ENCODE peak calls at places on chromosomes 6 and 20, in nine cellular contexts. D is astrocyte of the spinal cord, R is GM23338, I is osteoblast, Z is cardiac muscle cell, A is A549, Q is hepatocyte, P is glutamatergic neuron, M is SK-N-SH. V is an unnamed sample.

GRCh38 chr6:159217595-159218275 is 48.5 kb downstream of the FNDC1 start:
- DNase-seq in D (peak), R (peak), I (peak), Z (peak), A (peak), Q (peak), P (peak), M (peak), V (no peak)

GRCh38 chr6:87968435-87969278 is 79.0 kb upstream of the SPACA1 start:
- DNase-seq in D (peak), R (peak), I (no peak), Z (peak), A (no peak), Q (peak), P (peak), M (peak), V (no peak)

GRCh38 chr6:44646355-44646754 is 258.8 kb downstream of the CDC5L start:
- DNase-seq in D (peak), R (no peak), I (peak), Z (no peak), A (no peak), Q (no peak), P (no peak), M (no peak), V (no peak)

GRCh38 chr20:23156170-23156841 is 70.2 kb upstream of the CD93 start:
- DNase-seq in D (peak), R (no peak), I (peak), Z (no peak), A (peak), Q (no peak), P (no peak), M (no peak), V (peak)

GRCh38 chr6:46276571-46277142 is 105.9 kb upstream of the ENPP5 start:
- DNase-seq in D (no peak), R (no peak), I (no peak), Z (no peak), A (no peak), Q (no peak), P (no peak), M (no peak), V (no peak)

GRCh38 chr6:111804627-111805235 is 68.5 kb downstream of the FYN start:
- DNase-seq in D (peak), R (no peak), I (peak), Z (no peak), A (no peak), Q (peak), P (no peak), M (no peak), V (no peak)

GRCh38 chr20:53021934-53022333 is 49.8 kb downstream of the TSHZ2 start:
- DNase-seq in D (no peak), R (no peak), I (no peak), Z (no peak), A (no peak), Q (no peak), P (no peak), M (no peak), V (no peak)

GRCh38 chr6:33430991-33431879 is 11.4 kb downstream of the SYNGAP1 start:
- DNase-seq in D (peak), R (peak), I (peak), Z (peak), A (peak), Q (peak), P (peak), M (peak), V (no peak)

GRCh38 chr6:74826318-74826717 is 379.5 kb downstream of the COL12A1 start:
- DNase-seq in D (no peak), R (no peak), I (no peak), Z (no peak), A (no peak), Q (no peak), P (no peak), M (no peak), V (no peak)

GRCh38 chr6:107704377-107705013 is 119.6 kb downstream of the SCML4 start:
- DNase-seq in D (peak), R (peak), I (peak), Z (peak), A (peak), Q (peak), P (no peak), M (peak), V (peak)

GRCh38 chr6:111326563-111326962 is 156.5 kb downstream of the REV3L start:
- DNase-seq in D (no peak), R (no peak), I (no peak), Z (no peak), A (no peak), Q (no peak), P (no peak), M (no peak), V (no peak)

GRCh38 chr6:45199554-45199953 is 128.6 kb upstream of the RUNX2 start:
- DNase-seq in D (no peak), R (no peak), I (no peak), Z (no peak), A (no peak), Q (no peak), P (no peak), M (no peak), V (no peak)

GRCh38 chr20:5482791-5483190 is 166.0 kb upstream of the PROKR2 start:
- DNase-seq in D (no peak), R (no peak), I (no peak), Z (no peak), A (no peak), Q (no peak), P (no peak), M (no peak), V (no peak)

GRCh38 chr6:66478705-66479104 is 771.7 kb upstream of the EYS start:
- DNase-seq in D (no peak), R (no peak), I (no peak), Z (no peak), A (no peak), Q (no peak), P (no peak), M (no peak), V (no peak)

GRCh38 chr6:134361011-134361410 is 43.1 kb upstream of the SGK1 start:
- DNase-seq in D (no peak), R (no peak), I (no peak), Z (no peak), A (no peak), Q (no peak), P (no peak), M (no peak), V (no peak)

GRCh38 chr6:151998784-151999183 is 191.3 kb downstream of the ESR1 start:
- DNase-seq in D (no peak), R (no peak), I (no peak), Z (no peak), A (no peak), Q (no peak), P (no peak), M (no peak), V (no peak)

GRCh38 chr6:34385793-34386195 is 6.7 kb downstream of the NUDT3 start:
- DNase-seq in D (no peak), R (no peak), I (no peak), Z (no peak), A (no peak), Q (no peak), P (no peak), M (no peak), V (no peak)

GRCh38 chr6:74070091-74070490 is 374.1 kb downstream of the CD109 start:
- DNase-seq in D (no peak), R (no peak), I (peak), Z (no peak), A (no peak), Q (no peak), P (no peak), M (no peak), V (no peak)

GRCh38 chr6:431986-432385 is 40.4 kb downstream of the IRF4 start:
- DNase-seq in D (peak), R (no peak), I (no peak), Z (no peak), A (no peak), Q (no peak), P (no peak), M (no peak), V (no peak)

GRCh38 chr20:103456-103855 is 16.0 kb downstream of the DEFB125 start:
- DNase-seq in D (no peak), R (no peak), I (no peak), Z (no peak), A (no peak), Q (no peak), P (no peak), M (no peak), V (no peak)

GRCh38 chr6:55293116-55293515 is 34.2 kb upstream of the GFRAL start:
- DNase-seq in D (peak), R (peak), I (no peak), Z (peak), A (peak), Q (peak), P (no peak), M (no peak), V (no peak)

GRCh38 chr6:135270676-135271536 is 89.8 kb downstream of the MYB start:
- DNase-seq in D (no peak), R (peak), I (no peak), Z (no peak), A (no peak), Q (peak), P (no peak), M (no peak), V (no peak)

GRCh38 chr6:14983599-14984296 is 262.1 kb upstream of the JARID2 start:
- DNase-seq in D (no peak), R (no peak), I (no peak), Z (no peak), A (no peak), Q (no peak), P (no peak), M (no peak), V (no peak)

GRCh38 chr20:25987073-25987927 is 290.6 kb upstream of the ZNF337 start:
- DNase-seq in D (peak), R (peak), I (peak), Z (peak), A (peak), Q (peak), P (peak), M (peak), V (peak)
- TF ChIP-seq CTCF in D (peak), R (peak), I (peak), Z (peak), A (peak), Q (peak), P (no peak), M (peak), V (no peak)

GRCh38 chr6:131063028-131063763 is at the start of gene EPB41L2:
- DNase-seq in D (peak), R (peak), I (peak), Z (peak), A (peak), Q (peak), P (peak), M (peak), V (no peak)
- TF ChIP-seq CTCF in D (no peak), R (no peak), I (no peak), Z (no peak), A (no peak), Q (no peak), P (peak), M (peak), V (peak)

GRCh38 chr6:31654574-31655348 is 933 bp upstream of the APOM start:
- DNase-seq in D (no peak), R (no peak), I (no peak), Z (no peak), A (no peak), Q (no peak), P (no peak), M (no peak), V (no peak)

GRCh38 chr6:31657406-31658157 is 1.9 kb downstream of the APOM start:
- DNase-seq in D (no peak), R (no peak), I (no peak), Z (no peak), A (no peak), Q (no peak), P (no peak), M (no peak), V (no peak)

GRCh38 chr6:31655349-31656237 is at the start of gene APOM:
- DNase-seq in D (no peak), R (no peak), I (no peak), Z (no peak), A (no peak), Q (peak), P (no peak), M (no peak), V (no peak)

GRCh38 chr6:31651602-31652191 is 764 bp downstream of the BAG6 start:
- DNase-seq in D (no peak), R (peak), I (peak), Z (peak), A (peak), Q (peak), P (peak), M (peak), V (no peak)

DNA sequence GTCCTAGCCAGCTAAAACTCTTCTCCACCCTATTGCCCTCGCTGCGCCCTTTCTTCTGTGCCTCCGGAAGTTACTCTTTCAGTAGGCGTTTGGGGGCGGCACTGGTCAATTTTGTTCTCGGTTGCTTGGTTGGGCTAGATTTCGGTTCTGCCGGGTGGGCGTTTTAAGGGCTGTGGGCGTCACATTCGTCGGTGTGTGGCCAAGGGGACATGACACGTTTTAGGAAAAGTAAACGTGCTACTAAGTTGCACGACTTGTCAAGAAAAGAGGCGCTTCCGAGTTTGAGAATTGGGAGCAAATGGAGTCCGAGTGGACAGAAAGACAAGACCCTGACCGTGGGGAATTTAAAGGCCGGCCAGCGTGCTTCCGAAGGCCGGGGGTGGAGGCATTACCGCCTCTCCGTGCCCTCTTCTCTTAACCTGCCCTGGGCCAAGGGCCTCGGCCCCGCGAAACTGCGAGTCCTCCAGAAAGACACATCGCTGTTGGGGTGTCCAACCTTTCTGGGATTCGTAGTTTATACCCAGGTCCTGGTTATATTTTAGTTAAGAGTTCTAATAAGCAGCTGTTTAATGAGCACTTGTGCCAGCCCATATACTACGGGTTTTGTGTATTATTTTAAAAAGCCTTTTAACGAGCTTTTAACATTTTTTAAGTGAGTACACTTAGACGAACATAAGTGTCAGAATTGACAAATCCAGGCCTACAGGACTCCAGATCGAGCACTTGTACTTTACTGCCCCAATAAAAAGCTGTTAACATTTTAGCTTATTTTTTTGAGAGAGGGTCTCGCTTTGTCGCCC is 664 bp upstream of the BAG6 start:
- DNase-seq in D (no peak), R (peak), I (peak), Z (peak), A (no peak), Q (peak), P (peak), M (peak), V (no peak)
- TF ChIP-seq CTCF in D (no peak), R (peak), I (peak), Z (peak), A (no peak), Q (peak), P (no peak), M (no peak), V (no peak)

GRCh38 chr20:57507477-57507876 is 17.5 kb downstream of the CTCFL start:
- DNase-seq in D (peak), R (no peak), I (no peak), Z (no peak), A (no peak), Q (no peak), P (no peak), M (no peak), V (no peak)

GRCh38 chr20:57508381-57508780 is 16.6 kb downstream of the CTCFL start:
- DNase-seq in D (no peak), R (no peak), I (no peak), Z (no peak), A (no peak), Q (no peak), P (no peak), M (no peak), V (no peak)

GRCh38 chr20:57508831-57509230 is 16.1 kb downstream of the CTCFL start:
- DNase-seq in D (no peak), R (no peak), I (no peak), Z (no peak), A (no peak), Q (no peak), P (no peak), M (no peak), V (no peak)

GRCh38 chr20:57512432-57512831 is 12.5 kb downstream of the CTCFL start:
- DNase-seq in D (no peak), R (no peak), I (no peak), Z (no peak), A (no peak), Q (no peak), P (no peak), M (no peak), V (no peak)

DNA sequence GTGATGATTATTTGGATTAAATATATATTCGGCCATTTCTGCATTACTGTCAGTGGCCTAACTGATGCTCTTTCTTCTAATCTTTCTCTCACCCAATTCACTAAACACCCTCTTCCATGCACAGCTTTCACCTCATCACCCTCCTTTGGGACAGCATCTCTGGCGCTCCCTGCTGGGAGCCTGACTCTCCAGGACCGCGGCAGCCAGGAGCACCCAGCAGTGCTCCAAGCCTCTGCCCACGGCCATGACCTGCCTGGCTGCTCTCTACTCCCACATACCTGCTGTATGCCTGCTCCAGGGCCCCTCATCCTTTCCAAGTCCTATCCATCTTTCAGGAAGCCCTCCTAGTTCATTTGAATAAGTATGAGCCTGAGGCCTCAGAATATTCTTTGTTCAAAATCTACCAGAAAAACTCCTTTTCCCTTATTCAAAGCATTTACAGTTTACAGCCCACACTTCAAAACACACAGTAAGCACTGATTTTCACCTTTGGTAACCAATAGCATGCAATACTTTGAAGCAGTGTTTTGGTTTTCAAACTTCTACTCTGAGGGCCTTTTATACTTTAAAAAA is 15.2 kb downstream of the CTCFL start:
- DNase-seq in D (no peak), R (peak), I (no peak), Z (peak), A (peak), Q (no peak), P (no peak), M (peak), V (no peak)
- TF ChIP-seq CTCF in D (peak), R (peak), I (peak), Z (peak), A (peak), Q (peak), P (no peak), M (peak), V (peak)

GRCh38 chr6:70903665-70904452 is 53.0 kb downstream of the B3GAT2 start:
- DNase-seq in D (no peak), R (no peak), I (no peak), Z (no peak), A (no peak), Q (no peak), P (no peak), M (no peak), V (no peak)

GRCh38 chr6:70905676-70906075 is 51.2 kb downstream of the B3GAT2 start:
- DNase-seq in D (no peak), R (no peak), I (no peak), Z (no peak), A (no peak), Q (no peak), P (no peak), M (no peak), V (no peak)

GRCh38 chr6:70900061-70900460 is 56.8 kb downstream of the B3GAT2 start:
- DNase-seq in D (no peak), R (no peak), I (no peak), Z (no peak), A (no peak), Q (no peak), P (no peak), M (no peak), V (no peak)

GRCh38 chr6:70901324-70901723 is 55.5 kb downstream of the B3GAT2 start:
- DNase-seq in D (no peak), R (no peak), I (no peak), Z (no peak), A (peak), Q (no peak), P (no peak), M (no peak), V (no peak)
- TF ChIP-seq CTCF in D (peak), R (peak), I (peak), Z (peak), A (no peak), Q (no peak), P (peak), M (peak), V (peak)

GRCh38 chr6:42313941-42314570 is 96.4 kb upstream of the MRPS10 start:
- DNase-seq in D (peak), R (no peak), I (peak), Z (no peak), A (no peak), Q (peak), P (no peak), M (no peak), V (no peak)
- TF ChIP-seq CTCF in D (no peak), R (no peak), I (no peak), Z (no peak), A (no peak), Q (peak), P (no peak), M (no peak), V (no peak)

DNA sequence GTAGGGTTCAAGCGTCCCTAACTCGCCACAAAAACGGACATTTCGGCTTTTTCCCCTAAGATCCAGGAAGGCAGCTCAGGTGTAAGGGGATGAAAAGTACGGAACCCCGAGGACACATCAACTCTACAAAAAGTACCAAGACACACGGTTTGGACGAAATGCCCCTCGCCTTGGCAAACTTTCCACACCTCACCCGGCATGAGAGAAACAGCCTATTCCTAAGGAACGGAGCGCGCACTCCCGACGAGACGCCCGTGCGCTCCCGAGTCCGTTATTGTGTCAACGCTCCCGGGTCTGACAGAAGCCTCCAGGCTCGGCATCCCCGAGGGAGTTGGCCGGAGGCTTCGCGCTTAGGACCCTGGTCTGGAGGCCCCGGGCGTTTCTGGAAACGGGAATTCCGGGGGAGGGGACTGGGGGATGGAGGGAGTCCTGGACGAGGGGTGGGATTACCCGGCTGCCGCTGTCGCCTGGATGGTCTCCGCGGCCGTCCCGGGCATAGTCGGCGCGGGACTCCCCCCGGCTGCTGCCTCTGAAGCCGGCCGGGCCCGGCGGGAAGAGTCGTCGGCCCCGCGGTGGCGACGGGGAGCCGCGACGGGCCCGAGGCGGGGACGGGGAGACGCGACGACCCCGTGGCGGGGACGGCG is 808 bp downstream of the ZNF318 start:
- DNase-seq in D (peak), R (peak), I (peak), Z (peak), A (peak), Q (peak), P (peak), M (peak), V (no peak)
- TF ChIP-seq CTCF in D (no peak), R (no peak), I (no peak), Z (no peak), A (no peak), Q (no peak), P (no peak), M (no peak), V (no peak)

DNA sequence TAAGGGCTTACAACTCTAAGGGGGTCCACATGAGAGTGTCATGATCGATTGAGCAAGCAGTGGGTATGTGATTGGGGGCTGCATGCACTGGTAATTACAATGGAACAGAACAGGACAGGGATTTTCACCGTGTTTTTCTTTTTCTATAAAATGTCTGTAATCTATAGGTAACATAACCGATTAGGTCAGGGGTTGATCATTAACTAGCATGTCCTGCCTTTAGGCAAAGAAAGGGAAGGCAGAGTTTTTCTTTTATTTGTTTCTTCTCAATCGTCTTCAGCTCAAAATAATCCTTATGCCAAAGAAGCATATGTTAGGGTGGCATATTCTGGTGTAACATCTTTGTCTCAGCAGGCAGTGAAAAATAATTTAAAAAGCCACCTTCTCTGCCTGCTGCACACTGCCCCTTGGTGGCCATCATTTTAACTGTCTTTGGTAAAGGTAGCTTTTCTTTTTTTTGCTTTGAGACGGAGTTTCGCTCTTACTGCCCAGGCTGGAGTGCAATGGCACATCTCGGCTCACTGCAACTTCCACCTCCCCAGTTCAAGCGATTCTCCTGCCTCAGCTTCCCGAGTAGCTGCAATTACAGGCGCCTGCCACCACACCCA is 9.7 kb upstream of the CEP43 start:
- DNase-seq in D (peak), R (peak), I (peak), Z (peak), A (peak), Q (peak), P (no peak), M (peak), V (no peak)
- TF ChIP-seq CTCF in D (peak), R (peak), I (peak), Z (peak), A (peak), Q (peak), P (peak), M (peak), V (peak)

V was measured in Panc1.